ENCODE peak calls at places on chromosome 11, in six cellular contexts. P is Calu3; S is GM06990; Z is stimulated activated CD4-positive, alpha-beta T cell treated with anti-CD3 and anti-CD28 coated beads, TNF-alpha, amount 100 ng/mL, for 24 hours; K is foreskin melanocyte; G is COLO829. C is an unnamed sample.

GRCh38 chr11:113316251-113316650 is 1.9 kb downstream of the TTC12 start:
- DNase-seq in K (no peak), G (no peak), P (no peak), Z (no peak), S (no peak), C (no peak)

GRCh38 chr11:6320411-6321207 is at the start of gene CAVIN3:
- DNase-seq in G (peak), Z (peak), P (peak), S (peak), K (peak), C (peak)

GRCh38 chr11:39120890-39121289 is 2338.6 kb downstream of the LRRC4C start:
- DNase-seq in G (no peak), Z (no peak), K (no peak), P (no peak), S (no peak), C (no peak)

GRCh38 chr11:11022126-11022730 is 164.4 kb upstream of the ZBED5 start:
- DNase-seq in P (peak), Z (no peak), S (no peak), K (peak), G (peak), C (no peak)

GRCh38 chr11:120096756-120097191 is 41.1 kb downstream of the TRIM29 start:
- DNase-seq in S (no peak), Z (no peak), P (no peak), K (no peak), G (no peak), C (no peak)

GRCh38 chr11:6315811-6316425 is 4.4 kb downstream of the CAVIN3 start:
- DNase-seq in S (no peak), P (peak), Z (no peak), K (no peak), G (peak), C (peak)

GRCh38 chr11:82701847-82702520 is 31.7 kb downstream of the FAM181B start:
- DNase-seq in G (peak), S (no peak), Z (no peak), P (peak), K (peak), C (no peak)

GRCh38 chr11:18790820-18791174 is 801 bp downstream of the PTPN5 start:
- DNase-seq in S (no peak), P (no peak), K (no peak), G (no peak), Z (no peak), C (no peak)

GRCh38 chr11:6297831-6298230 is 22.5 kb downstream of the CAVIN3 start:
- DNase-seq in P (no peak), Z (no peak), G (no peak), S (no peak), K (no peak), C (no peak)

GRCh38 chr11:2207773-2208621 is 36.4 kb upstream of the TH start:
- DNase-seq in S (no peak), P (no peak), G (no peak), K (no peak), Z (no peak), C (no peak)

GRCh38 chr11:107789767-107790166 is 68.8 kb downstream of the SLC35F2 start:
- DNase-seq in K (no peak), P (no peak), G (no peak), S (no peak), Z (no peak), C (no peak)

GRCh38 chr11:120061036-120061760 is 76.7 kb downstream of the TRIM29 start:
- DNase-seq in G (no peak), P (no peak), S (no peak), K (no peak), Z (no peak), C (no peak)

GRCh38 chr11:80700386-80700785 is 1259.6 kb upstream of the TENM4 start:
- DNase-seq in Z (no peak), P (no peak), S (no peak), K (no peak), G (no peak), C (no peak)

GRCh38 chr11:130511765-130512164 is 63.3 kb downstream of the ADAMTS15 start:
- DNase-seq in G (no peak), Z (no peak), P (no peak), S (no peak), K (no peak), C (no peak)

GRCh38 chr11:46472662-46472994 is 81.1 kb upstream of the CHRM4 start:
- DNase-seq in G (no peak), Z (no peak), S (no peak), K (no peak), P (peak), C (no peak)

GRCh38 chr11:13667245-13667644 is 1.2 kb upstream of the FAR1 start:
- DNase-seq in S (peak), K (no peak), Z (no peak), G (no peak), P (no peak), C (no peak)

GRCh38 chr11:134067486-134067885 is 1.4 kb upstream of the JAM3 start:
- DNase-seq in S (no peak), G (no peak), P (no peak), K (no peak), Z (no peak), C (no peak)

GRCh38 chr11:15291885-15292284 is 177.2 kb downstream of the INSC start:
- DNase-seq in G (no peak), S (no peak), K (no peak), P (no peak), Z (no peak), C (no peak)

GRCh38 chr11:64233913-64234839 is at the start of gene VEGFB:
- DNase-seq in S (peak), K (no peak), P (peak), Z (no peak), G (no peak), C (peak)

GRCh38 chr11:78656984-78657383 is 82.3 kb upstream of the NARS2 start:
- DNase-seq in G (no peak), Z (no peak), K (no peak), S (no peak), P (no peak), C (no peak)

GRCh38 chr11:69691449-69691848 is 12.4 kb downstream of the FGF19 start:
- DNase-seq in S (no peak), Z (no peak), G (no peak), K (no peak), P (no peak), C (no peak)

GRCh38 chr11:46535688-46536087 is 58.1 kb downstream of the AMBRA1 start:
- DNase-seq in K (no peak), G (no peak), Z (no peak), P (no peak), S (no peak), C (no peak)

GRCh38 chr11:18768472-18768901 is 23.1 kb downstream of the PTPN5 start:
- DNase-seq in G (no peak), P (no peak), S (peak), K (no peak), Z (no peak), C (peak)

GRCh38 chr11:21142007-21142406 is 472.6 kb downstream of the NELL1 start:
- DNase-seq in K (peak), S (no peak), P (no peak), G (no peak), Z (no peak), C (no peak)

GRCh38 chr11:1915795-1916131 is 3.7 kb upstream of the TNNT3 start:
- DNase-seq in K (no peak), Z (no peak), P (no peak), G (no peak), S (no peak), C (no peak)

GRCh38 chr11:108697872-108698473 is 33.1 kb downstream of the DDX10 start:
- DNase-seq in P (peak), Z (no peak), K (peak), G (peak), S (peak), C (peak)

GRCh38 chr11:118930152-118930712 is 4.5 kb upstream of the BCL9L start:
- DNase-seq in S (peak), P (peak), Z (peak), K (no peak), G (peak), C (peak)

GRCh38 chr11:76859708-76860233 is 947 bp upstream of the ACER3 start:
- DNase-seq in S (no peak), K (no peak), Z (no peak), G (no peak), P (no peak), C (no peak)

GRCh38 chr11:94418123-94418770 is 17.0 kb upstream of the GPR83 start:
- DNase-seq in S (no peak), Z (no peak), G (no peak), K (no peak), P (no peak), C (no peak)

GRCh38 chr11:116366980-116367640 is 405.7 kb downstream of the BUD13 start:
- DNase-seq in S (no peak), P (peak), G (no peak), Z (no peak), K (no peak), C (no peak)

GRCh38 chr11:371716-372590 is 2.7 kb downstream of the B4GALNT4 start:
- DNase-seq in K (no peak), P (no peak), S (no peak), Z (no peak), G (no peak), C (no peak)

GRCh38 chr11:69810289-69811118 is 8.7 kb downstream of the FGF3 start:
- DNase-seq in P (no peak), S (no peak), Z (no peak), G (no peak), K (no peak), C (no peak)

GRCh38 chr11:114036156-114036811 is 23.2 kb upstream of the ZBTB16 start:
- DNase-seq in G (peak), Z (peak), K (peak), P (peak), S (no peak), C (peak)

C was measured in stimulated activated effector memory CD8-positive, alpha-beta T cell treated with anti-CD3 and anti-CD28 coated beads, Interleukin-12 subunit alpha, Interleukin-12 subunit beta, amount 100 ng/mL, for 72 hours.